ENCODE peak calls at places on chromosomes 12 and 14, in nine cellular contexts. One of them, this sample, is unnamed.

GRCh38 chr12:55068416-55069010 is 48.7 kb downstream of the NEUROD4 start:
- DNase-seq in ovary: no peak
- DNase-seq in cardiac muscle cell: peak; percentile 75
- DNase-seq in Peyer's patch: no peak
- DNase-seq in colonic mucosa: peak; percentile 20
- DNase-seq in psoas muscle: no peak
- DNase-seq in right cardiac atrium: no peak
- DNase-seq in effector memory CD4-positive, alpha-beta T cell: no peak
- DNase-seq in fibroblast of lung: peak; percentile 33
- DNase-seq in this sample: peak; percentile 28

GRCh38 chr14:65287264-65288131 is 125.0 kb upstream of the FUT8 start:
- DNase-seq in ovary: no peak
- DNase-seq in cardiac muscle cell: no peak
- DNase-seq in Peyer's patch: peak; percentile 77
- DNase-seq in colonic mucosa: no peak
- DNase-seq in psoas muscle: no peak
- DNase-seq in right cardiac atrium: no peak
- DNase-seq in effector memory CD4-positive, alpha-beta T cell: peak; percentile 6
- DNase-seq in fibroblast of lung: peak; percentile 20
- DNase-seq in this sample: no peak

GRCh38 chr12:127041985-127042625 is 1224.9 kb upstream of the TMEM132C start:
- DNase-seq in ovary: no peak
- DNase-seq in cardiac muscle cell: no peak
- DNase-seq in Peyer's patch: no peak
- DNase-seq in colonic mucosa: no peak
- DNase-seq in psoas muscle: no peak
- DNase-seq in right cardiac atrium: no peak
- DNase-seq in effector memory CD4-positive, alpha-beta T cell: no peak
- DNase-seq in fibroblast of lung: no peak
- DNase-seq in this sample: no peak

GRCh38 chr14:65170318-65170717 is 68.0 kb upstream of the MAX start:
- DNase-seq in ovary: no peak
- DNase-seq in cardiac muscle cell: no peak
- DNase-seq in Peyer's patch: no peak
- DNase-seq in colonic mucosa: no peak
- DNase-seq in psoas muscle: no peak
- DNase-seq in right cardiac atrium: no peak
- DNase-seq in effector memory CD4-positive, alpha-beta T cell: no peak
- DNase-seq in fibroblast of lung: no peak
- DNase-seq in this sample: no peak

GRCh38 chr14:99687284-99688209 is 3.4 kb downstream of the CYP46A1 start:
- DNase-seq in ovary: no peak
- DNase-seq in cardiac muscle cell: peak; percentile 18
- DNase-seq in Peyer's patch: peak; percentile 48
- DNase-seq in colonic mucosa: peak; percentile 25
- DNase-seq in psoas muscle: no peak
- DNase-seq in right cardiac atrium: no peak
- DNase-seq in effector memory CD4-positive, alpha-beta T cell: peak; percentile 17
- DNase-seq in fibroblast of lung: no peak
- DNase-seq in this sample: no peak

GRCh38 chr14:68682166-68683103 is 110.4 kb downstream of the ZFP36L1 start:
- DNase-seq in ovary: no peak
- DNase-seq in cardiac muscle cell: no peak
- DNase-seq in Peyer's patch: peak; percentile 80
- DNase-seq in colonic mucosa: peak; percentile 44
- DNase-seq in psoas muscle: no peak
- DNase-seq in right cardiac atrium: peak; percentile 64
- DNase-seq in effector memory CD4-positive, alpha-beta T cell: no peak
- DNase-seq in fibroblast of lung: peak; percentile 97
- DNase-seq in this sample: no peak

GRCh38 chr12:68667896-68668295 is 18.9 kb upstream of the NUP107 start:
- DNase-seq in ovary: no peak
- DNase-seq in cardiac muscle cell: no peak
- DNase-seq in Peyer's patch: no peak
- DNase-seq in colonic mucosa: no peak
- DNase-seq in psoas muscle: no peak
- DNase-seq in right cardiac atrium: no peak
- DNase-seq in effector memory CD4-positive, alpha-beta T cell: no peak
- DNase-seq in fibroblast of lung: no peak
- DNase-seq in this sample: no peak

GRCh38 chr14:104276435-104276834 is 138.0 kb downstream of the KIF26A start:
- DNase-seq in ovary: no peak
- DNase-seq in cardiac muscle cell: no peak
- DNase-seq in Peyer's patch: no peak
- DNase-seq in colonic mucosa: peak; percentile 10
- DNase-seq in psoas muscle: peak; percentile 24
- DNase-seq in right cardiac atrium: no peak
- DNase-seq in effector memory CD4-positive, alpha-beta T cell: no peak
- DNase-seq in fibroblast of lung: no peak
- DNase-seq in this sample: no peak

GRCh38 chr12:53977596-53978464 is 3.1 kb upstream of the HOTAIR start:
- DNase-seq in ovary: no peak
- DNase-seq in cardiac muscle cell: no peak
- DNase-seq in Peyer's patch: no peak
- DNase-seq in colonic mucosa: no peak
- DNase-seq in psoas muscle: peak; percentile 30
- DNase-seq in right cardiac atrium: no peak
- DNase-seq in effector memory CD4-positive, alpha-beta T cell: no peak
- DNase-seq in fibroblast of lung: no peak
- DNase-seq in this sample: no peak

GRCh38 chr12:53981652-53982565 is 3.0 kb upstream of the HOXC10 start:
- DNase-seq in ovary: no peak
- DNase-seq in cardiac muscle cell: no peak
- DNase-seq in Peyer's patch: no peak
- DNase-seq in colonic mucosa: no peak
- DNase-seq in psoas muscle: peak; percentile 62
- DNase-seq in right cardiac atrium: no peak
- DNase-seq in effector memory CD4-positive, alpha-beta T cell: no peak
- DNase-seq in fibroblast of lung: no peak
- DNase-seq in this sample: no peak

GRCh38 chr12:53982616-53983579 is 2.0 kb upstream of the HOXC10 start:
- DNase-seq in ovary: no peak
- DNase-seq in cardiac muscle cell: no peak
- DNase-seq in Peyer's patch: no peak
- DNase-seq in colonic mucosa: no peak
- DNase-seq in psoas muscle: peak; percentile 54
- DNase-seq in right cardiac atrium: no peak
- DNase-seq in effector memory CD4-positive, alpha-beta T cell: no peak
- DNase-seq in fibroblast of lung: no peak
- DNase-seq in this sample: no peak

GRCh38 chr12:53978477-53979356 is 4.0 kb upstream of the HOTAIR start:
- DNase-seq in ovary: no peak
- DNase-seq in cardiac muscle cell: no peak
- DNase-seq in Peyer's patch: peak; percentile 81
- DNase-seq in colonic mucosa: peak; percentile 48
- DNase-seq in psoas muscle: peak; percentile 40
- DNase-seq in right cardiac atrium: no peak
- DNase-seq in effector memory CD4-positive, alpha-beta T cell: no peak
- DNase-seq in fibroblast of lung: no peak
- DNase-seq in this sample: no peak

DNA sequence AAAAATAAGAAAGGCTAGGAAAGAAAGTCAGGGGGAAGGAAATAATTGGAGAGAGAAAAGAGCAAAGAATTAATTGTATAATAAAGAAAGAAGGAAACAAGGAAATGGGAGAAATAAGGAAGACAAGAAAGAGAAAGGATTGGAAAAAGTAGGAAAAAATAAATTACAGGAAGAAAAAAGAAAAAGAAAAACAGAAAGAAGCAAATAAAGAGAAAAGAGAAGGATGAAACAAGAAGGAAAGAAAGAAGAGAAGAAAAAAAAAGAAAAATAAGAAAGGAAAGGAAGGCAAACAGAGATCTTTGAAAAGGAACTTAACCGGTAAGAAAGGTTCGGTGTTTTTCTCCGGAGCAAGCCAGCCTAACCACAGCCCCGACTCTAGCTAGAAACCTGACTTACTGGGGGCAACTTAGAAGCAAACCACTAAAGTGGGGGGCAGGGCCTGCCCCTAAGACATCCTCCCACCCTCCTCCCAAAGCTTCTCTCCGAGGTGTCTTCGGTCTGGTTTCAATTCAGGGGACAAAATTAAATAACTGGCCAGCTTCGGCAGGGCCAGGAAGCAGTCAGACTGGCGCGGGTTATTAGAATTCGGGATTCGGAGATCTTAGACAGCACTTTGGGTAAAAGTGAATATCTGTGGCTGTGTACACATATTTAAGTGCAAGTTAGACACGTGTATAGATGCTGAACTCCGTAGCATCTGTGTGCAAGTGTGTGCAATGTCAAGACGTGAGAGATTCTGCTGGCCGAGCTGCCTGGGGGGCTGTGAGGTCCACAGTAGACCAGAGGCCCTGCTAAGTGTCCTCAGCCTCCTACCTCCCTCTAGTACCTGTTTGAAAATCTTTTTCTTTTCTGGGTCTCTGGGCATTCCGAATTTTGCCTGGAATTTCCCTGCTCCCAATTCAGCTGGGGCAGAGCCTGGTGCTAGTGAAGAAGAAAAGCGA is 4.2 kb upstream of the HOXC10 start:
- DNase-seq in ovary: no peak
- DNase-seq in cardiac muscle cell: no peak
- DNase-seq in Peyer's patch: no peak
- DNase-seq in colonic mucosa: no peak
- DNase-seq in psoas muscle: peak; percentile 44
- DNase-seq in right cardiac atrium: no peak
- DNase-seq in effector memory CD4-positive, alpha-beta T cell: no peak
- DNase-seq in fibroblast of lung: no peak
- DNase-seq in this sample: no peak
- H3K27me3 ChIP-seq in ovary: peaks cover 2% of the 10 kb centered on the region
- H3K27me3 ChIP-seq in cardiac muscle cell: peaks cover 100% of the 10 kb centered on the region
- H3K27me3 ChIP-seq in Peyer's patch: no peaks in the 10 kb centered on the region
- H3K27me3 ChIP-seq in colonic mucosa: peaks cover 89% of the 10 kb centered on the region
- H3K27me3 ChIP-seq in psoas muscle: peaks cover 9% of the 10 kb centered on the region
- H3K27me3 ChIP-seq in right cardiac atrium: no peaks in the 10 kb centered on the region
- H3K27me3 ChIP-seq in effector memory CD4-positive, alpha-beta T cell: peaks cover 94% of the 10 kb centered on the region
- H3K27me3 ChIP-seq in fibroblast of lung: peaks cover 91% of the 10 kb centered on the region
- H3K27me3 ChIP-seq in this sample: peaks cover 82% of the 10 kb centered on the region

GRCh38 chr14:61101803-61102548 is 120.9 kb downstream of the SLC38A6 start:
- DNase-seq in ovary: no peak
- DNase-seq in cardiac muscle cell: peak; percentile 36
- DNase-seq in Peyer's patch: no peak
- DNase-seq in colonic mucosa: no peak
- DNase-seq in psoas muscle: no peak
- DNase-seq in right cardiac atrium: no peak
- DNase-seq in effector memory CD4-positive, alpha-beta T cell: no peak
- DNase-seq in fibroblast of lung: peak; percentile 76
- DNase-seq in this sample: no peak

GRCh38 chr14:61104358-61104757 is 123.3 kb downstream of the SLC38A6 start:
- DNase-seq in ovary: no peak
- DNase-seq in cardiac muscle cell: no peak
- DNase-seq in Peyer's patch: no peak
- DNase-seq in colonic mucosa: no peak
- DNase-seq in psoas muscle: no peak
- DNase-seq in right cardiac atrium: no peak
- DNase-seq in effector memory CD4-positive, alpha-beta T cell: no peak
- DNase-seq in fibroblast of lung: no peak
- DNase-seq in this sample: no peak

GRCh38 chr14:61099221-61099835 is 118.3 kb downstream of the SLC38A6 start:
- DNase-seq in ovary: no peak
- DNase-seq in cardiac muscle cell: no peak
- DNase-seq in Peyer's patch: no peak
- DNase-seq in colonic mucosa: no peak
- DNase-seq in psoas muscle: no peak
- DNase-seq in right cardiac atrium: no peak
- DNase-seq in effector memory CD4-positive, alpha-beta T cell: no peak
- DNase-seq in fibroblast of lung: no peak
- DNase-seq in this sample: no peak

GRCh38 chr14:61103541-61104339 is 122.7 kb downstream of the SLC38A6 start:
- DNase-seq in ovary: peak; percentile 51
- DNase-seq in cardiac muscle cell: no peak
- DNase-seq in Peyer's patch: no peak
- DNase-seq in colonic mucosa: no peak
- DNase-seq in psoas muscle: peak; percentile 78
- DNase-seq in right cardiac atrium: peak; percentile 70
- DNase-seq in effector memory CD4-positive, alpha-beta T cell: no peak
- DNase-seq in fibroblast of lung: peak; percentile 99
- DNase-seq in this sample: no peak

GRCh38 chr14:61102549-61103466 is 121.8 kb downstream of the SLC38A6 start:
- DNase-seq in ovary: no peak
- DNase-seq in cardiac muscle cell: peak; percentile 50
- DNase-seq in Peyer's patch: no peak
- DNase-seq in colonic mucosa: no peak
- DNase-seq in psoas muscle: no peak
- DNase-seq in right cardiac atrium: no peak
- DNase-seq in effector memory CD4-positive, alpha-beta T cell: no peak
- DNase-seq in fibroblast of lung: no peak
- DNase-seq in this sample: no peak
- H3K4me3 ChIP-seq in ovary: no peak overlapping the region
- H3K4me3 ChIP-seq in cardiac muscle cell: no peak overlapping the region
- H3K4me3 ChIP-seq in Peyer's patch: no peak overlapping the region
- H3K4me3 ChIP-seq in colonic mucosa: no peak overlapping the region
- H3K4me3 ChIP-seq in psoas muscle: no peak overlapping the region
- H3K4me3 ChIP-seq in right cardiac atrium: no peak overlapping the region
- H3K4me3 ChIP-seq in effector memory CD4-positive, alpha-beta T cell: no peak overlapping the region
- H3K4me3 ChIP-seq in fibroblast of lung: no peak overlapping the region
- H3K4me3 ChIP-seq in this sample: no peak overlapping the region

GRCh38 chr12:132270969-132271754 is 58.2 kb downstream of the GALNT9 start:
- DNase-seq in ovary: no peak
- DNase-seq in cardiac muscle cell: no peak
- DNase-seq in Peyer's patch: no peak
- DNase-seq in colonic mucosa: no peak
- DNase-seq in psoas muscle: no peak
- DNase-seq in right cardiac atrium: no peak
- DNase-seq in effector memory CD4-positive, alpha-beta T cell: no peak
- DNase-seq in fibroblast of lung: no peak
- DNase-seq in this sample: no peak

GRCh38 chr12:132271755-132272092 is 57.7 kb downstream of the GALNT9 start:
- DNase-seq in ovary: no peak
- DNase-seq in cardiac muscle cell: no peak
- DNase-seq in Peyer's patch: no peak
- DNase-seq in colonic mucosa: no peak
- DNase-seq in psoas muscle: no peak
- DNase-seq in right cardiac atrium: no peak
- DNase-seq in effector memory CD4-positive, alpha-beta T cell: no peak
- DNase-seq in fibroblast of lung: no peak
- DNase-seq in this sample: no peak

GRCh38 chr12:132269266-132269968 is 60.0 kb downstream of the GALNT9 start:
- DNase-seq in ovary: no peak
- DNase-seq in cardiac muscle cell: no peak
- DNase-seq in Peyer's patch: no peak
- DNase-seq in colonic mucosa: no peak
- DNase-seq in psoas muscle: no peak
- DNase-seq in right cardiac atrium: no peak
- DNase-seq in effector memory CD4-positive, alpha-beta T cell: no peak
- DNase-seq in fibroblast of lung: no peak
- DNase-seq in this sample: no peak

GRCh38 chr12:132268674-132269073 is 60.7 kb downstream of the GALNT9 start:
- DNase-seq in ovary: no peak
- DNase-seq in cardiac muscle cell: no peak
- DNase-seq in Peyer's patch: no peak
- DNase-seq in colonic mucosa: no peak
- DNase-seq in psoas muscle: no peak
- DNase-seq in right cardiac atrium: no peak
- DNase-seq in effector memory CD4-positive, alpha-beta T cell: no peak
- DNase-seq in fibroblast of lung: no peak
- DNase-seq in this sample: no peak

DNA sequence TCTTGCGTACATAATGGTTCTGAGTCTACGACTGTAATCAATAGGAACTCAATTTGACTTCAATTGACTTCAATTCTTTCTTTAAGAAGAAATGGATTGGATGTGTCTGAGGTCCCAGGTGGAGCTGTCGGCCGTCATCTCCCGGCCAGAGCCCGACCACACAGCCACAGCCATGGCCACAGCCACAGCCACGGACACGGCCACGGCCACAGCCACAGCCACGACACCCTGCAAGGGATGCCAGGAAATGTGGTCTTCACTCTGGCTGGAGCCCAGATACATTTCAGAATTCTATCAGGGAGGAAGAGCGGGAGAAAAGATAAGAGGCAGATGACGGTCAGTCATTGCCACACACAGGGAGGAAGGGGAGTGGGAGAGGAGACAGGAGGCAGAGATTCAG is 58.9 kb downstream of the GALNT9 start:
- DNase-seq in ovary: no peak
- DNase-seq in cardiac muscle cell: no peak
- DNase-seq in Peyer's patch: no peak
- DNase-seq in colonic mucosa: no peak
- DNase-seq in psoas muscle: no peak
- DNase-seq in right cardiac atrium: no peak
- DNase-seq in effector memory CD4-positive, alpha-beta T cell: no peak
- DNase-seq in fibroblast of lung: no peak
- DNase-seq in this sample: no peak
- H3K27me3 ChIP-seq in ovary: no peaks in the 10 kb centered on the region
- H3K27me3 ChIP-seq in cardiac muscle cell: no peaks in the 10 kb centered on the region
- H3K27me3 ChIP-seq in Peyer's patch: no peaks in the 10 kb centered on the region
- H3K27me3 ChIP-seq in colonic mucosa: no peaks in the 10 kb centered on the region
- H3K27me3 ChIP-seq in psoas muscle: peaks cover 14% of the 10 kb centered on the region
- H3K27me3 ChIP-seq in right cardiac atrium: no peaks in the 10 kb centered on the region
- H3K27me3 ChIP-seq in effector memory CD4-positive, alpha-beta T cell: no peaks in the 10 kb centered on the region
- H3K27me3 ChIP-seq in fibroblast of lung: no peaks in the 10 kb centered on the region
- H3K27me3 ChIP-seq in this sample: no peaks in the 10 kb centered on the region

GRCh38 chr12:13197526-13198141 is 1.1 kb downstream of the EMP1 start:
- DNase-seq in ovary: peak; percentile 49
- DNase-seq in cardiac muscle cell: no peak
- DNase-seq in Peyer's patch: no peak
- DNase-seq in colonic mucosa: peak; percentile 40
- DNase-seq in psoas muscle: peak; percentile 72
- DNase-seq in right cardiac atrium: peak; percentile 59
- DNase-seq in effector memory CD4-positive, alpha-beta T cell: no peak
- DNase-seq in fibroblast of lung: no peak
- DNase-seq in this sample: no peak
- H3K4me3 ChIP-seq in ovary: peak overlapping the region; percentile 52
- H3K4me3 ChIP-seq in cardiac muscle cell: no peak overlapping the region
- H3K4me3 ChIP-seq in Peyer's patch: no peak overlapping the region
- H3K4me3 ChIP-seq in colonic mucosa: peak overlapping the region; percentile 39
- H3K4me3 ChIP-seq in psoas muscle: peak overlapping the region; percentile 65
- H3K4me3 ChIP-seq in right cardiac atrium: peak overlapping the region; percentile 63
- H3K4me3 ChIP-seq in effector memory CD4-positive, alpha-beta T cell: no peak overlapping the region
- H3K4me3 ChIP-seq in fibroblast of lung: peak overlapping the region; percentile 86
- H3K4me3 ChIP-seq in this sample: no peak overlapping the region

This sample was measured in CD8-positive, alpha-beta T cell.